ENCODE peak calls at places on chromosomes 7 and 10, in eight cellular contexts. I, M, R, T, G, Y, A and Q are unnamed samples.

GRCh38 chr10:73886625-73887024 is 12.3 kb upstream of the CAMK2G start:
- DNase-seq in I (no peak), M (no peak), R (no peak), T (no peak), G (no peak), Y (no peak), A (no peak), Q (no peak)

GRCh38 chr10:87750001-87750651 is 67.9 kb downstream of the ATAD1 start:
- DNase-seq in I (no peak), M (no peak), R (no peak), T (peak), G (peak), Y (no peak), A (no peak), Q (no peak)

GRCh38 chr7:141785711-141786552 is 4.1 kb upstream of the TAS2R5 start:
- DNase-seq in I (peak), M (no peak), R (no peak), T (peak), G (peak), Y (no peak), A (no peak), Q (peak)

GRCh38 chr7:76296743-76297740 is 5.4 kb upstream of the HSPB1 start:
- DNase-seq in I (no peak), M (no peak), R (no peak), T (peak), G (peak), Y (no peak), A (peak), Q (no peak)

GRCh38 chr7:21942955-21943354 is 2.7 kb downstream of the CDCA7L start:
- DNase-seq in I (no peak), M (no peak), R (no peak), T (no peak), G (no peak), Y (no peak), A (no peak), Q (no peak)

GRCh38 chr10:30434273-30435067 is 486 bp downstream of the MAP3K8 start:
- DNase-seq in I (peak), M (peak), R (peak), T (peak), G (no peak), Y (peak), A (peak), Q (peak)

GRCh38 chr7:35906191-35906908 is 105.5 kb downstream of the SEPTIN7 start:
- DNase-seq in I (peak), M (no peak), R (peak), T (peak), G (peak), Y (peak), A (peak), Q (peak)

GRCh38 chr10:125343118-125343752 is 182.9 kb upstream of the CTBP2 start:
- DNase-seq in I (no peak), M (no peak), R (peak), T (peak), G (no peak), Y (no peak), A (no peak), Q (peak)

GRCh38 chr7:12524794-12525386 is 45.6 kb upstream of the SCIN start:
- DNase-seq in I (no peak), M (no peak), R (no peak), T (peak), G (peak), Y (no peak), A (no peak), Q (peak)

GRCh38 chr10:75646931-75647330 is 215.5 kb downstream of the LRMDA start:
- DNase-seq in I (no peak), M (no peak), R (no peak), T (no peak), G (no peak), Y (no peak), A (no peak), Q (no peak)

GRCh38 chr10:12340371-12340770 is 9.0 kb upstream of the CAMK1D start:
- DNase-seq in I (no peak), M (no peak), R (no peak), T (no peak), G (no peak), Y (no peak), A (no peak), Q (no peak)

GRCh38 chr7:79096361-79096805 is 357.1 kb downstream of the MAGI2 start:
- DNase-seq in I (no peak), M (no peak), R (no peak), T (peak), G (no peak), Y (no peak), A (no peak), Q (no peak)

GRCh38 chr10:79463578-79464496 is 18.4 kb upstream of the ZCCHC24 start:
- DNase-seq in I (no peak), M (no peak), R (no peak), T (peak), G (no peak), Y (no peak), A (no peak), Q (no peak)

GRCh38 chr7:109246330-109247077 is 676.8 kb downstream of the DNAJB9 start:
- DNase-seq in I (no peak), M (no peak), R (no peak), T (peak), G (peak), Y (no peak), A (no peak), Q (no peak)

GRCh38 chr10:11742009-11742778 is at the start of gene ECHDC3:
- DNase-seq in I (peak), M (no peak), R (peak), T (peak), G (no peak), Y (peak), A (no peak), Q (peak)

GRCh38 chr7:104156842-104157277 is 51.0 kb downstream of the ORC5 start:
- DNase-seq in I (no peak), M (no peak), R (no peak), T (peak), G (no peak), Y (no peak), A (no peak), Q (peak)

GRCh38 chr10:103969436-103969835 is 2.5 kb downstream of the SLK start:
- DNase-seq in I (no peak), M (no peak), R (no peak), T (peak), G (no peak), Y (no peak), A (no peak), Q (no peak)

GRCh38 chr10:91520657-91521056 is 110.5 kb downstream of the HECTD2 start:
- DNase-seq in I (no peak), M (no peak), R (no peak), T (peak), G (no peak), Y (no peak), A (peak), Q (no peak)

GRCh38 chr7:106056513-106057203 is 55.5 kb downstream of the SYPL1 start:
- DNase-seq in I (peak), M (no peak), R (peak), T (peak), G (peak), Y (peak), A (peak), Q (peak)

GRCh38 chr7:15889501-15889900 is 203.0 kb upstream of the MEOX2 start:
- DNase-seq in I (no peak), M (no peak), R (no peak), T (peak), G (no peak), Y (no peak), A (no peak), Q (no peak)

GRCh38 chr10:82628373-82628772 is 753.4 kb downstream of the NRG3 start:
- DNase-seq in I (no peak), M (no peak), R (no peak), T (no peak), G (no peak), Y (no peak), A (no peak), Q (no peak)

GRCh38 chr7:129882531-129882930 is 70.2 kb downstream of the UBE2H start:
- DNase-seq in I (no peak), M (no peak), R (no peak), T (peak), G (no peak), Y (no peak), A (no peak), Q (no peak)

GRCh38 chr7:886626-887487 is 10.5 kb downstream of the GET4 start:
- DNase-seq in I (no peak), M (no peak), R (no peak), T (no peak), G (no peak), Y (no peak), A (no peak), Q (no peak)

GRCh38 chr10:124388476-124388822 is 30.3 kb downstream of the OAT start:
- DNase-seq in I (no peak), M (no peak), R (no peak), T (no peak), G (no peak), Y (no peak), A (no peak), Q (peak)

GRCh38 chr10:119441921-119442757 is 100.4 kb downstream of the RGS10 start:
- DNase-seq in I (peak), M (no peak), R (no peak), T (no peak), G (no peak), Y (no peak), A (no peak), Q (no peak)

GRCh38 chr10:60209874-60210584 is 179.6 kb downstream of the ANK3 start:
- DNase-seq in I (no peak), M (no peak), R (no peak), T (no peak), G (no peak), Y (no peak), A (no peak), Q (no peak)

GRCh38 chr10:35040761-35041501 is 49.2 kb downstream of the CUL2 start:
- DNase-seq in I (no peak), M (no peak), R (no peak), T (peak), G (peak), Y (no peak), A (no peak), Q (no peak)

GRCh38 chr10:17445400-17445998 is 8.9 kb downstream of the ST8SIA6 start:
- DNase-seq in I (no peak), M (no peak), R (no peak), T (no peak), G (no peak), Y (no peak), A (no peak), Q (no peak)

GRCh38 chr10:84825330-84825729 is 496.9 kb downstream of the CCSER2 start:
- DNase-seq in I (no peak), M (no peak), R (no peak), T (no peak), G (no peak), Y (no peak), A (no peak), Q (no peak)

GRCh38 chr7:46716926-46717325 is 795.9 kb upstream of the IGFBP3 start:
- DNase-seq in I (no peak), M (no peak), R (no peak), T (no peak), G (no peak), Y (no peak), A (no peak), Q (no peak)

DNA sequence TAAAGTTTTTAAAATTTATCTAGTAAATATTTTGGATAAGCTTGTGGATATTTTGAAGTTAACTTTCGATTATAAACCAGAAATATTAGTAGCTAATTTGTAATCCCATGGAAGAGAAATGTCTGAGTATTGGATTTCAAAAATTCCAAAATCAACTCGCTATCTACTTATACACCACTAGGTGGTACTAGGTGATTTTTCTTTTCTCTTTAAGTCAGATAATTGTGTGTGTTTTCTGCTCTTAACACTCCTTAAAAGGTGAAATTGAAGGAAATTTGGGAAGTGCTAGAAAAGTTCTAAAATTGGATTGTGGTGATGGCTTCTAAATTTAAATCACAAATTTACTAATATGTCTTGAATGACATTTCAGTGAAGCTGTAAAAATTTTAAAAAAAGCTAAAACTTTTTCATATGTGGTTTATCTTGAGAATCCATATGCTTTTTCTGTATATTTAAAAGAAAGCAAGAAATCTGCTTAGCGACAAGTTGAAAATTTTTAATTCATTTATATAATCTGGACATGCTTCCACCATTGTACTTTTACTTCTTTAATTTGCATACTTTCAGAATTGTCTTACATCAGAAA is 90.2 kb downstream of the IPMK start:
- DNase-seq in I (peak), M (no peak), R (no peak), T (peak), G (no peak), Y (no peak), A (no peak), Q (peak)
- TF ChIP-seq CTCF in I (peak), M (peak), R (peak), T (peak), G (peak), Y (peak), A (no peak), Q (peak)

DNA sequence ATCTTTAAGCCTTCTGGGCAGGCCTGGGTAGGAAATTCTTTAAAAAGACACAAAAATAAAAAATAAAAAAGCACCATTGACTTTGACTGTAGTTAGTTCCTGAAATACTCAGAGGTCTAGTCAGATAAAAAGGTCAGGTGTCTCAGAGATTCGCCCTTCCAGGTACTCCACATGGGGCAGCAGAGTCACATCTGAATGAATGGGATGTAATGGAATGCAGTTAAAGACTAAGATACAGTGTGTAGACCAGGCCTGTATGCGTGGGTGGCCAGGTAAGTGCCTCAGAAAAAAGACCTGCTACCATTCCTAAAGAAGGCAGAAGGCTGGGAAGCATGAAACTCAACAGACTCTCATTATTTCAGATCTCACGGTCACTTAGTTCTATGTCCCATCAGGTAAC is 68.6 kb upstream of the SEM1 start:
- DNase-seq in I (no peak), M (no peak), R (no peak), T (no peak), G (no peak), Y (no peak), A (no peak), Q (no peak)
- TF ChIP-seq CTCF in I (peak), M (no peak), R (no peak), T (no peak), G (no peak), Y (no peak), A (no peak), Q (no peak)

DNA sequence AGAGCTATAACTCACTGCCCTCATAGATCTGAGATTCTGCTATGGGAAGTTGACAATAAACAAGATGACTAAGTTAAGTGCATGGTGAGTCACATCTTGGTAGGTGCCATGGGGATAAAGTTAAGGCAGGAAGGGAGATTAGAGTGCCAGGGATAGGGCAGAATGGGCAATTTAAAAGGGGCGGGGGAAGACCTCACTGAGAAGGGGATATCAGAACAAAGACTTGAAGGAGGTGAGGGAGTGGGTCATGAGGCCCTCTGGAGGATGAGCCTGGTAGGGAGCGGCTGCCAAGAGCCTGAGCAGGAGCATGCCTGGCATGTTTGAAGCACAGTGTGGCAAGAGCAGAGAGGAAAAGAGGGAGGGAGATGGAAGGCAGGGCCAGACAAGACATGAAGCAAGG is 34.8 kb upstream of the INMT start:
- DNase-seq in I (no peak), M (no peak), R (no peak), T (no peak), G (no peak), Y (no peak), A (no peak), Q (no peak)
- TF ChIP-seq CTCF in I (no peak), M (no peak), R (no peak), T (no peak), G (no peak), Y (no peak), A (no peak), Q (no peak)

GRCh38 chr7:5243295-5243694 is 39.4 kb upstream of the SLC29A4 start:
- DNase-seq in I (no peak), M (no peak), R (no peak), T (no peak), G (no peak), Y (no peak), A (no peak), Q (no peak)
- TF ChIP-seq CTCF in I (no peak), M (no peak), R (no peak), T (no peak), G (no peak), Y (no peak), A (no peak), Q (no peak)

GRCh38 chr7:128353189-128353588 is 8.3 kb downstream of the PRRT4 start:
- DNase-seq in I (no peak), M (no peak), R (no peak), T (no peak), G (no peak), Y (no peak), A (no peak), Q (no peak)

GRCh38 chr7:128352636-128353035 is 8.9 kb downstream of the PRRT4 start:
- DNase-seq in I (no peak), M (no peak), R (no peak), T (no peak), G (no peak), Y (no peak), A (no peak), Q (no peak)

GRCh38 chr7:128350708-128351295 is 7.1 kb upstream of the RBM28 start:
- DNase-seq in I (no peak), M (no peak), R (no peak), T (no peak), G (no peak), Y (no peak), A (no peak), Q (no peak)

GRCh38 chr7:128351296-128352123 is 7.8 kb upstream of the RBM28 start:
- DNase-seq in I (no peak), M (no peak), R (no peak), T (no peak), G (no peak), Y (no peak), A (no peak), Q (peak)

DNA sequence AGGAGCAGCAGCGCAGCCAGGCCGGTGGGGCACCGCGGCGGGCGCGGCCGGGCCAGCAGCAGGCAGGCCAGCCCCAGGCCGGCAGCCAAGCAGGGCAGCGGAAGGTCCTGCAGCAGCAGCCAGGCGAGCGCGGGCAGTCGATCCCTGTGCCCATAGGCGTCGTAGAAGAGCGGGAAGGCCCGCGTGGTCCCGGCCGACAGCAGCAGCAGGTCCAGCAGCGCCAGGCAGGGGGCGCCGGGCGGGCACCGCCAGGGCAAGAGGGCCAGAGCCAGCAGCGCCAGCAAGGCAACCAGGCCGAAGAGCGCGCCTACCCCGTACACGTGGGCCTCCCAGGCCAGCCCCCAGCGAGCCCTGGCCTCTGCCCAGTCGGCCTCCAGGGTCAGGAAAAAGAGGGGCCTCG is 8.4 kb upstream of the RBM28 start:
- DNase-seq in I (no peak), M (no peak), R (no peak), T (no peak), G (no peak), Y (peak), A (no peak), Q (peak)
- TF ChIP-seq CTCF in I (no peak), M (no peak), R (peak), T (peak), G (peak), Y (peak), A (no peak), Q (peak)